ENCODE peak calls at places on chromosomes 11 and 22, in seven cellular contexts. U is fibroblast of the aortic adventitia, T is neural crest cell, A is PC-3, E is GM13977, I is HepG2, D is GM12878. C is an unnamed sample.

GRCh38 chr11:115042002-115042401 is 363.7 kb downstream of the NXPE2 start:
- DNase-seq in U (no peak), T (no peak), A (no peak), E (no peak), I (no peak), D (no peak), C (no peak)

GRCh38 chr22:48782817-48783511 is 1044.7 kb downstream of the BRD1 start:
- DNase-seq in U (no peak), T (peak), A (no peak), E (no peak), I (no peak), D (no peak), C (no peak)

GRCh38 chr22:44357962-44358553 is 45.3 kb upstream of the SHISAL1 start:
- DNase-seq in U (peak), T (no peak), A (no peak), E (no peak), I (no peak), D (no peak), C (no peak)

GRCh38 chr11:133064152-133064877 is 468.0 kb downstream of the OPCML start:
- DNase-seq in U (peak), T (peak), A (no peak), E (no peak), I (peak), D (no peak), C (peak)

GRCh38 chr11:9315078-9315688 is 790 bp upstream of the TMEM41B start:
- DNase-seq in U (no peak), T (peak), A (no peak), E (no peak), I (no peak), D (no peak), C (peak)

GRCh38 chr11:134554861-134555260 is 142.8 kb upstream of the B3GAT1 start:
- DNase-seq in U (no peak), T (no peak), A (no peak), E (no peak), I (no peak), D (no peak), C (no peak)

GRCh38 chr11:65553301-65554001 is 4.7 kb downstream of the LTBP3 start:
- DNase-seq in U (no peak), T (no peak), A (no peak), E (no peak), I (no peak), D (no peak), C (no peak)

GRCh38 chr11:77206264-77207018 is 78.4 kb downstream of the MYO7A start:
- DNase-seq in U (no peak), T (no peak), A (no peak), E (no peak), I (no peak), D (no peak), C (no peak)

GRCh38 chr11:21511835-21512440 is 680.9 kb upstream of the ANO5 start:
- DNase-seq in U (peak), T (peak), A (peak), E (peak), I (peak), D (no peak), C (peak)

GRCh38 chr11:78469905-78470304 is 52.3 kb upstream of the GAB2 start:
- DNase-seq in U (no peak), T (no peak), A (no peak), E (no peak), I (no peak), D (no peak), C (no peak)

GRCh38 chr11:8291421-8292350 is 28.0 kb upstream of the LMO1 start:
- DNase-seq in U (no peak), T (no peak), A (no peak), E (no peak), I (no peak), D (no peak), C (no peak)

GRCh38 chr11:81007046-81007445 is 1566.2 kb upstream of the TENM4 start:
- DNase-seq in U (peak), T (no peak), A (peak), E (no peak), I (no peak), D (no peak), C (peak)

GRCh38 chr22:50268655-50269113 is 1.5 kb downstream of the MAPK11 start:
- DNase-seq in U (no peak), T (no peak), A (no peak), E (no peak), I (no peak), D (no peak), C (peak)

GRCh38 chr22:33210129-33210784 is 152.1 kb upstream of the SYN3 start:
- DNase-seq in U (peak), T (peak), A (peak), E (peak), I (peak), D (no peak), C (peak)

GRCh38 chr11:120142072-120142423 is 4.1 kb upstream of the TRIM29 start:
- DNase-seq in U (no peak), T (no peak), A (no peak), E (peak), I (no peak), D (no peak), C (no peak)

GRCh38 chr11:98531576-98531975 is 489.2 kb upstream of the CNTN5 start:
- DNase-seq in U (no peak), T (no peak), A (no peak), E (no peak), I (no peak), D (no peak), C (peak)

GRCh38 chr11:100808904-100809491 is 121.9 kb downstream of the ARHGAP42 start:
- DNase-seq in U (peak), T (no peak), A (peak), E (no peak), I (no peak), D (no peak), C (peak)

GRCh38 chr22:43236401-43237166 is 49.6 kb upstream of the TTLL12 start:
- DNase-seq in U (no peak), T (no peak), A (no peak), E (no peak), I (no peak), D (no peak), C (no peak)

GRCh38 chr11:57798905-57799559 is 37.4 kb downstream of the CTNND1 start:
- DNase-seq in U (peak), T (no peak), A (peak), E (no peak), I (peak), D (no peak), C (peak)

GRCh38 chr11:64998690-64999431 is 2.1 kb upstream of the BATF2 start:
- DNase-seq in U (no peak), T (no peak), A (no peak), E (no peak), I (peak), D (no peak), C (no peak)

GRCh38 chr11:19946681-19947080 is 213.6 kb downstream of the DBX1 start:
- DNase-seq in U (peak), T (no peak), A (no peak), E (no peak), I (no peak), D (no peak), C (no peak)

GRCh38 chr22:17749605-17750395 is 24.5 kb downstream of the BID start:
- DNase-seq in U (no peak), T (no peak), A (no peak), E (no peak), I (no peak), D (no peak), C (no peak)

GRCh38 chr11:58567889-58568512 is 7.7 kb downstream of the LPXN start:
- DNase-seq in U (peak), T (peak), A (peak), E (peak), I (peak), D (no peak), C (peak)

GRCh38 chr11:20990447-20990846 is 321.1 kb downstream of the NELL1 start:
- DNase-seq in U (no peak), T (no peak), A (no peak), E (no peak), I (no peak), D (no peak), C (no peak)

DNA sequence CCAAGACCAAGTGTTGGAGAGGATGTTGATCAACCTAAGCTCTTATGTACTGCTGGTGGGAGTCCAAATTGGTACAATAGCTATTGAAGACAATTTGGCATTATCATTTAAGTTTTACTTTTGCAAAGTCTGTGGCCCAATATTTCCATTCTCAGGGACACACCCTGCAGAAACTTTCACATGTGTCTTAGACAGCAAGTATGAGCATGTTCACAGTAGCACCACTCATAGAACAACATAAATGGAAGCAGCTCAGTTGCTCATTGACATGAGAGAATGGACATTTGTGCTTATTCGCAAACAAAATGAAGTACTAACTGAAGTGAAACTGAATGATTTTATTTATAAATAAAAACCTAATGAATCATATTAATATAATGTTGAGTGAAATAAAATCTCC is 135.5 kb downstream of the NOX4 start:
- DNase-seq in U (no peak), T (no peak), A (no peak), E (no peak), I (no peak), D (no peak), C (peak)
- TF ChIP-seq CTCF in U (no peak), T (no peak), A (no peak), E (no peak), I (no peak), D (no peak), C (no peak)

DNA sequence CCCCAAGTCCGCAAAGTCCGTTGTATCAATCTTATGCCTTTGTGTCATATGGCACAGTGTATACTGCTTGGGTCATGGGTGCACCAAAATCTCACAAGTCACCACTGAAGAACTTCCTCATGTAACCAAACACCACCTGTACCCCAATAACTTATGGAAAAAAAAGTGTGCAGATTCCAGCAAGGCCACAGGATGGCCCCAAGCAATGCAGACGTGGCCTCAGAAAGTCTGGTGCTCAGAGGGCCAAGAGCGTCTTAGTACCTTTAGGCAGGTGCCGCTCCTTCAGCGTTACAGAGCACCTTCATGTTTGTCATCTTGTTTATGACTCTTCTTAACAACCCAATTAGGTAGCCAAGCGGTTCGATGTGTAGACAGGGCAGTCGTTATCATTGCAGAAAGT is 65.3 kb downstream of the PRDM11 start:
- DNase-seq in U (no peak), T (no peak), A (no peak), E (no peak), I (no peak), D (no peak), C (no peak)
- TF ChIP-seq CTCF in U (peak), T (no peak), A (peak), E (no peak), I (no peak), D (no peak), C (no peak)

GRCh38 chr22:26086359-26086758 is 82.9 kb upstream of the SEZ6L start:
- DNase-seq in U (no peak), T (no peak), A (no peak), E (no peak), I (no peak), D (no peak), C (no peak)
- TF ChIP-seq CTCF in U (no peak), T (no peak), A (no peak), E (peak), I (peak), D (no peak), C (no peak)

GRCh38 chr11:119055901-119056300 is 1.1 kb downstream of the HYOU1 start:
- DNase-seq in U (peak), T (no peak), A (peak), E (no peak), I (peak), D (no peak), C (peak)
- TF ChIP-seq CTCF in U (peak), T (no peak), A (peak), E (no peak), I (peak), D (peak), C (no peak)

GRCh38 chr22:22380098-22381030 is 128.2 kb downstream of the ZNF280B start:
- DNase-seq in U (no peak), T (no peak), A (peak), E (peak), I (no peak), D (no peak), C (no peak)
- TF ChIP-seq CTCF in U (peak), T (peak), A (no peak), E (peak), I (peak), D (peak), C (no peak)